ENCODE peak calls at places on chromosomes 13 and 19, in eight cellular contexts. One of them, this sample, is unnamed. For H3K9me3, the result is how much of the 10 kb centered on the place peaks cover.

GRCh38 chr13:38301236-38301635 is 48.4 kb upstream of the UFM1 start:
- DNase-seq in SJSA1: no peak
- DNase-seq in right atrium auricular region: no peak
- DNase-seq in cardiac muscle cell: no peak
- DNase-seq in uterus: no peak
- DNase-seq in T-helper 17 cell: no peak
- DNase-seq in right cardiac atrium: no peak
- DNase-seq in neuronal stem cell: no peak
- DNase-seq in this sample: no peak

GRCh38 chr19:31066385-31066784 is 282.9 kb downstream of the TSHZ3 start:
- DNase-seq in T-helper 17 cell: no peak
- DNase-seq in right atrium auricular region: no peak
- DNase-seq in neuronal stem cell: no peak
- DNase-seq in SJSA1: peak
- DNase-seq in cardiac muscle cell: no peak
- DNase-seq in uterus: no peak
- DNase-seq in right cardiac atrium: no peak
- DNase-seq in this sample: no peak

GRCh38 chr19:17074628-17075034 is 621 bp downstream of the HAUS8 start:
- DNase-seq in uterus: no peak
- DNase-seq in right atrium auricular region: no peak
- DNase-seq in SJSA1: no peak
- DNase-seq in T-helper 17 cell: no peak
- DNase-seq in right cardiac atrium: no peak
- DNase-seq in neuronal stem cell: no peak
- DNase-seq in cardiac muscle cell: no peak
- DNase-seq in this sample: no peak

GRCh38 chr13:48232420-48233096 is 448 bp upstream of the ITM2B start:
- DNase-seq in right atrium auricular region: no peak
- DNase-seq in neuronal stem cell: no peak
- DNase-seq in right cardiac atrium: no peak
- DNase-seq in SJSA1: no peak
- DNase-seq in T-helper 17 cell: no peak
- DNase-seq in uterus: peak
- DNase-seq in cardiac muscle cell: no peak
- DNase-seq in this sample: peak

GRCh38 chr19:49216076-49216475 is 58.5 kb downstream of the TRPM4 start:
- DNase-seq in cardiac muscle cell: no peak
- DNase-seq in T-helper 17 cell: no peak
- DNase-seq in neuronal stem cell: no peak
- DNase-seq in right cardiac atrium: no peak
- DNase-seq in right atrium auricular region: no peak
- DNase-seq in SJSA1: peak
- DNase-seq in uterus: no peak
- DNase-seq in this sample: no peak

GRCh38 chr13:51895906-51896888 is 34.4 kb downstream of the CCDC70 start:
- DNase-seq in cardiac muscle cell: peak
- DNase-seq in right atrium auricular region: no peak
- DNase-seq in neuronal stem cell: peak
- DNase-seq in uterus: no peak
- DNase-seq in T-helper 17 cell: peak
- DNase-seq in SJSA1: peak
- DNase-seq in right cardiac atrium: peak
- DNase-seq in this sample: peak

GRCh38 chr13:57629391-57629804 is 2.1 kb upstream of the PCDH17 start:
- DNase-seq in right atrium auricular region: no peak
- DNase-seq in SJSA1: no peak
- DNase-seq in T-helper 17 cell: no peak
- DNase-seq in right cardiac atrium: peak
- DNase-seq in neuronal stem cell: no peak
- DNase-seq in cardiac muscle cell: no peak
- DNase-seq in uterus: no peak
- DNase-seq in this sample: no peak

GRCh38 chr13:47603365-47603764 is 397.7 kb downstream of the SUCLA2 start:
- DNase-seq in cardiac muscle cell: no peak
- DNase-seq in uterus: no peak
- DNase-seq in neuronal stem cell: no peak
- DNase-seq in T-helper 17 cell: no peak
- DNase-seq in right cardiac atrium: no peak
- DNase-seq in right atrium auricular region: no peak
- DNase-seq in SJSA1: no peak
- DNase-seq in this sample: no peak

GRCh38 chr19:58182989-58183821 is at the start of gene ZNF274:
- DNase-seq in SJSA1: peak
- DNase-seq in T-helper 17 cell: peak
- DNase-seq in right cardiac atrium: peak
- DNase-seq in right atrium auricular region: peak
- DNase-seq in cardiac muscle cell: peak
- DNase-seq in uterus: peak
- DNase-seq in neuronal stem cell: peak
- DNase-seq in this sample: peak
- H3K9me3 ChIP-seq in SJSA1: under half
- H3K9me3 ChIP-seq in T-helper 17 cell: half or more
- H3K9me3 ChIP-seq in right cardiac atrium: under half
- H3K9me3 ChIP-seq in right atrium auricular region: half or more
- H3K9me3 ChIP-seq in cardiac muscle cell: under half
- H3K9me3 ChIP-seq in uterus: half or more
- H3K9me3 ChIP-seq in neuronal stem cell: half or more
- H3K9me3 ChIP-seq in this sample: half or more

GRCh38 chr19:53212703-53213320 is 19.7 kb upstream of the ZNF665 start:
- DNase-seq in T-helper 17 cell: no peak
- DNase-seq in uterus: no peak
- DNase-seq in right atrium auricular region: no peak
- DNase-seq in neuronal stem cell: no peak
- DNase-seq in SJSA1: no peak
- DNase-seq in right cardiac atrium: no peak
- DNase-seq in cardiac muscle cell: no peak
- DNase-seq in this sample: no peak
- H3K9me3 ChIP-seq in T-helper 17 cell: under half
- H3K9me3 ChIP-seq in uterus: half or more
- H3K9me3 ChIP-seq in right atrium auricular region: half or more
- H3K9me3 ChIP-seq in neuronal stem cell: half or more
- H3K9me3 ChIP-seq in SJSA1: under half
- H3K9me3 ChIP-seq in right cardiac atrium: under half
- H3K9me3 ChIP-seq in cardiac muscle cell: under half
- H3K9me3 ChIP-seq in this sample: half or more

GRCh38 chr13:19055611-19056010 is 126.0 kb downstream of the TUBA3C start:
- DNase-seq in right atrium auricular region: no peak
- DNase-seq in SJSA1: no peak
- DNase-seq in T-helper 17 cell: no peak
- DNase-seq in right cardiac atrium: no peak
- DNase-seq in uterus: no peak
- DNase-seq in neuronal stem cell: no peak
- DNase-seq in cardiac muscle cell: no peak
- DNase-seq in this sample: no peak

GRCh38 chr13:19058566-19058965 is 123.1 kb downstream of the TUBA3C start:
- DNase-seq in neuronal stem cell: no peak
- DNase-seq in SJSA1: no peak
- DNase-seq in cardiac muscle cell: no peak
- DNase-seq in uterus: no peak
- DNase-seq in T-helper 17 cell: no peak
- DNase-seq in right cardiac atrium: no peak
- DNase-seq in right atrium auricular region: no peak
- DNase-seq in this sample: no peak

GRCh38 chr13:19057588-19058340 is 123.9 kb downstream of the TUBA3C start:
- DNase-seq in T-helper 17 cell: no peak
- DNase-seq in right atrium auricular region: no peak
- DNase-seq in right cardiac atrium: no peak
- DNase-seq in neuronal stem cell: no peak
- DNase-seq in cardiac muscle cell: no peak
- DNase-seq in SJSA1: no peak
- DNase-seq in uterus: no peak
- DNase-seq in this sample: no peak

GRCh38 chr13:19056984-19057490 is 124.6 kb downstream of the TUBA3C start:
- DNase-seq in SJSA1: no peak
- DNase-seq in cardiac muscle cell: no peak
- DNase-seq in T-helper 17 cell: no peak
- DNase-seq in right cardiac atrium: no peak
- DNase-seq in uterus: no peak
- DNase-seq in right atrium auricular region: no peak
- DNase-seq in neuronal stem cell: no peak
- DNase-seq in this sample: no peak

GRCh38 chr13:19056355-19056880 is 125.2 kb downstream of the TUBA3C start:
- DNase-seq in cardiac muscle cell: no peak
- DNase-seq in neuronal stem cell: no peak
- DNase-seq in right atrium auricular region: no peak
- DNase-seq in T-helper 17 cell: no peak
- DNase-seq in SJSA1: no peak
- DNase-seq in uterus: no peak
- DNase-seq in right cardiac atrium: no peak
- DNase-seq in this sample: no peak
- H3K9me3 ChIP-seq in cardiac muscle cell: under half
- H3K9me3 ChIP-seq in neuronal stem cell: under half
- H3K9me3 ChIP-seq in right atrium auricular region: under half
- H3K9me3 ChIP-seq in T-helper 17 cell: under half
- H3K9me3 ChIP-seq in SJSA1: under half
- H3K9me3 ChIP-seq in uterus: under half
- H3K9me3 ChIP-seq in right cardiac atrium: under half
- H3K9me3 ChIP-seq in this sample: under half

GRCh38 chr19:37197768-37198167 is 12.6 kb downstream of the ZNF585B start:
- DNase-seq in SJSA1: no peak
- DNase-seq in cardiac muscle cell: no peak
- DNase-seq in neuronal stem cell: no peak
- DNase-seq in right cardiac atrium: no peak
- DNase-seq in right atrium auricular region: no peak
- DNase-seq in T-helper 17 cell: no peak
- DNase-seq in uterus: no peak
- DNase-seq in this sample: no peak
- H3K9me3 ChIP-seq in SJSA1: under half
- H3K9me3 ChIP-seq in cardiac muscle cell: under half
- H3K9me3 ChIP-seq in neuronal stem cell: under half
- H3K9me3 ChIP-seq in right cardiac atrium: under half
- H3K9me3 ChIP-seq in right atrium auricular region: under half
- H3K9me3 ChIP-seq in T-helper 17 cell: under half
- H3K9me3 ChIP-seq in uterus: under half
- H3K9me3 ChIP-seq in this sample: under half

GRCh38 chr19:15576526-15577156 is 38.4 kb upstream of the CYP4F8 start:
- DNase-seq in right cardiac atrium: no peak
- DNase-seq in T-helper 17 cell: no peak
- DNase-seq in right atrium auricular region: no peak
- DNase-seq in SJSA1: no peak
- DNase-seq in cardiac muscle cell: no peak
- DNase-seq in uterus: no peak
- DNase-seq in neuronal stem cell: no peak
- DNase-seq in this sample: no peak
- H3K9me3 ChIP-seq in right cardiac atrium: under half
- H3K9me3 ChIP-seq in T-helper 17 cell: under half
- H3K9me3 ChIP-seq in right atrium auricular region: under half
- H3K9me3 ChIP-seq in SJSA1: under half
- H3K9me3 ChIP-seq in cardiac muscle cell: under half
- H3K9me3 ChIP-seq in uterus: under half
- H3K9me3 ChIP-seq in neuronal stem cell: under half
- H3K9me3 ChIP-seq in this sample: under half

GRCh38 chr19:29378543-29379105 is 147.2 kb upstream of the VSTM2B start:
- DNase-seq in cardiac muscle cell: no peak
- DNase-seq in uterus: no peak
- DNase-seq in T-helper 17 cell: no peak
- DNase-seq in right cardiac atrium: no peak
- DNase-seq in SJSA1: peak
- DNase-seq in right atrium auricular region: peak
- DNase-seq in neuronal stem cell: no peak
- DNase-seq in this sample: no peak
- H3K9me3 ChIP-seq in cardiac muscle cell: under half
- H3K9me3 ChIP-seq in uterus: under half
- H3K9me3 ChIP-seq in T-helper 17 cell: under half
- H3K9me3 ChIP-seq in right cardiac atrium: under half
- H3K9me3 ChIP-seq in SJSA1: under half
- H3K9me3 ChIP-seq in right atrium auricular region: under half
- H3K9me3 ChIP-seq in neuronal stem cell: under half
- H3K9me3 ChIP-seq in this sample: under half

GRCh38 chr13:18947376-18947977 is 234.1 kb downstream of the TUBA3C start:
- DNase-seq in right cardiac atrium: no peak
- DNase-seq in uterus: no peak
- DNase-seq in T-helper 17 cell: no peak
- DNase-seq in cardiac muscle cell: no peak
- DNase-seq in right atrium auricular region: no peak
- DNase-seq in SJSA1: no peak
- DNase-seq in neuronal stem cell: no peak
- DNase-seq in this sample: no peak
- H3K9me3 ChIP-seq in right cardiac atrium: under half
- H3K9me3 ChIP-seq in uterus: under half
- H3K9me3 ChIP-seq in T-helper 17 cell: under half
- H3K9me3 ChIP-seq in cardiac muscle cell: under half
- H3K9me3 ChIP-seq in right atrium auricular region: under half
- H3K9me3 ChIP-seq in SJSA1: under half
- H3K9me3 ChIP-seq in neuronal stem cell: under half
- H3K9me3 ChIP-seq in this sample: under half

GRCh38 chr19:51889934-51890333 is 2.2 kb upstream of the ZNF577 start:
- DNase-seq in right cardiac atrium: no peak
- DNase-seq in neuronal stem cell: no peak
- DNase-seq in cardiac muscle cell: no peak
- DNase-seq in SJSA1: no peak
- DNase-seq in T-helper 17 cell: no peak
- DNase-seq in uterus: no peak
- DNase-seq in right atrium auricular region: no peak
- DNase-seq in this sample: no peak

GRCh38 chr19:51887522-51888498 is at the start of gene ZNF577:
- DNase-seq in SJSA1: no peak
- DNase-seq in neuronal stem cell: peak
- DNase-seq in T-helper 17 cell: peak
- DNase-seq in right atrium auricular region: peak
- DNase-seq in uterus: peak
- DNase-seq in cardiac muscle cell: peak
- DNase-seq in right cardiac atrium: peak
- DNase-seq in this sample: peak

GRCh38 chr19:51891193-51891747 is 3.5 kb upstream of the ZNF577 start:
- DNase-seq in cardiac muscle cell: no peak
- DNase-seq in SJSA1: no peak
- DNase-seq in neuronal stem cell: no peak
- DNase-seq in right cardiac atrium: no peak
- DNase-seq in uterus: no peak
- DNase-seq in right atrium auricular region: no peak
- DNase-seq in T-helper 17 cell: no peak
- DNase-seq in this sample: no peak
- H3K9me3 ChIP-seq in cardiac muscle cell: under half
- H3K9me3 ChIP-seq in SJSA1: under half
- H3K9me3 ChIP-seq in neuronal stem cell: half or more
- H3K9me3 ChIP-seq in right cardiac atrium: under half
- H3K9me3 ChIP-seq in uterus: half or more
- H3K9me3 ChIP-seq in right atrium auricular region: under half
- H3K9me3 ChIP-seq in T-helper 17 cell: half or more
- H3K9me3 ChIP-seq in this sample: half or more

DNA sequence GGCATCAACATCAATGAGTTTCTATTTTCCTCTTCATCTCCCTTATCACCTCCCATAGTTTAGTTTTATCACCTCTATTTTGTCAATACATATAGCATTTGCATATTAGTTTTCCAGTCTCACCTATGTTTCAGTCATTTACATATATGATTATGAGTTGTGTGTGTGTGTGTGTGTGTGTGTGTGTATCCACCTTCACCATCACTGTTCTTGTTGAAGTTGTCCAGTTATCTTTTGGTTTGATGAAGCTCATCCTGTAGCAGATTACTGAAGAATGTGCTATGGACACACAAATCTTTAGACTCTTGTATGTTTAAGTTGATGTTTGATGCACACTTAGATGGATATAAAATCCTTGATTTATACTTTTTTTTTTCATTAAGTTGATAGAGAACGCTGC is 40.5 kb downstream of the SPACA7 start:
- DNase-seq in uterus: no peak
- DNase-seq in right cardiac atrium: no peak
- DNase-seq in SJSA1: no peak
- DNase-seq in T-helper 17 cell: no peak
- DNase-seq in cardiac muscle cell: no peak
- DNase-seq in right atrium auricular region: no peak
- DNase-seq in neuronal stem cell: no peak
- DNase-seq in this sample: no peak
- H3K9me3 ChIP-seq in uterus: under half
- H3K9me3 ChIP-seq in right cardiac atrium: under half
- H3K9me3 ChIP-seq in SJSA1: under half
- H3K9me3 ChIP-seq in T-helper 17 cell: under half
- H3K9me3 ChIP-seq in cardiac muscle cell: under half
- H3K9me3 ChIP-seq in right atrium auricular region: under half
- H3K9me3 ChIP-seq in neuronal stem cell: under half
- H3K9me3 ChIP-seq in this sample: under half